ENCODE peak calls at places on chromosomes 12 and 14, in ten cellular contexts. One of them, this sample, is unnamed.

GRCh38 chr12:113424915-113425823 is 3.0 kb downstream of the SDSL start:
- DNase-seq in activated naive CD4-positive, alpha-beta T cell: peak
- DNase-seq in sciatic nerve: peak
- DNase-seq in HTR-8/SVneo: peak
- DNase-seq in astrocyte of the spinal cord: peak
- DNase-seq in AG10803: peak
- DNase-seq in A673: peak
- DNase-seq in head of caudate nucleus: peak
- DNase-seq in RCC 7860: peak
- DNase-seq in NCI-H1092: no peak
- DNase-seq in this sample: peak

GRCh38 chr12:29547151-29547561 is 49.7 kb upstream of the OVCH1 start:
- DNase-seq in activated naive CD4-positive, alpha-beta T cell: no peak
- DNase-seq in sciatic nerve: no peak
- DNase-seq in HTR-8/SVneo: no peak
- DNase-seq in astrocyte of the spinal cord: peak
- DNase-seq in AG10803: peak
- DNase-seq in A673: no peak
- DNase-seq in head of caudate nucleus: no peak
- DNase-seq in RCC 7860: no peak
- DNase-seq in NCI-H1092: no peak
- DNase-seq in this sample: peak

GRCh38 chr12:126247936-126248335 is 1182.7 kb downstream of the AACS start:
- DNase-seq in activated naive CD4-positive, alpha-beta T cell: no peak
- DNase-seq in sciatic nerve: no peak
- DNase-seq in HTR-8/SVneo: no peak
- DNase-seq in astrocyte of the spinal cord: peak
- DNase-seq in AG10803: no peak
- DNase-seq in A673: no peak
- DNase-seq in head of caudate nucleus: no peak
- DNase-seq in RCC 7860: peak
- DNase-seq in NCI-H1092: no peak
- DNase-seq in this sample: peak

GRCh38 chr14:103427485-103428443 is 42.5 kb downstream of the MARK3 start:
- DNase-seq in activated naive CD4-positive, alpha-beta T cell: no peak
- DNase-seq in sciatic nerve: no peak
- DNase-seq in HTR-8/SVneo: no peak
- DNase-seq in astrocyte of the spinal cord: peak
- DNase-seq in AG10803: peak
- DNase-seq in A673: peak
- DNase-seq in head of caudate nucleus: no peak
- DNase-seq in RCC 7860: peak
- DNase-seq in NCI-H1092: no peak
- DNase-seq in this sample: peak

GRCh38 chr12:69062838-69063237 is 129.9 kb upstream of the CPM start:
- DNase-seq in activated naive CD4-positive, alpha-beta T cell: no peak
- DNase-seq in sciatic nerve: no peak
- DNase-seq in HTR-8/SVneo: no peak
- DNase-seq in astrocyte of the spinal cord: no peak
- DNase-seq in AG10803: peak
- DNase-seq in A673: no peak
- DNase-seq in head of caudate nucleus: no peak
- DNase-seq in RCC 7860: no peak
- DNase-seq in NCI-H1092: no peak
- DNase-seq in this sample: no peak

GRCh38 chr12:66140726-66141125 is 10.2 kb upstream of the LLPH start:
- DNase-seq in activated naive CD4-positive, alpha-beta T cell: no peak
- DNase-seq in sciatic nerve: no peak
- DNase-seq in HTR-8/SVneo: no peak
- DNase-seq in astrocyte of the spinal cord: no peak
- DNase-seq in AG10803: no peak
- DNase-seq in A673: no peak
- DNase-seq in head of caudate nucleus: no peak
- DNase-seq in RCC 7860: no peak
- DNase-seq in NCI-H1092: no peak
- DNase-seq in this sample: peak

GRCh38 chr12:124027753-124028559 is 54.9 kb downstream of the ZNF664 start:
- DNase-seq in activated naive CD4-positive, alpha-beta T cell: no peak
- DNase-seq in sciatic nerve: no peak
- DNase-seq in HTR-8/SVneo: no peak
- DNase-seq in astrocyte of the spinal cord: no peak
- DNase-seq in AG10803: no peak
- DNase-seq in A673: no peak
- DNase-seq in head of caudate nucleus: no peak
- DNase-seq in RCC 7860: no peak
- DNase-seq in NCI-H1092: no peak
- DNase-seq in this sample: no peak

GRCh38 chr12:3947781-3948180 is 74.6 kb upstream of the PARP11 start:
- DNase-seq in activated naive CD4-positive, alpha-beta T cell: no peak
- DNase-seq in sciatic nerve: no peak
- DNase-seq in HTR-8/SVneo: no peak
- DNase-seq in astrocyte of the spinal cord: no peak
- DNase-seq in AG10803: no peak
- DNase-seq in A673: peak
- DNase-seq in head of caudate nucleus: no peak
- DNase-seq in RCC 7860: no peak
- DNase-seq in NCI-H1092: no peak
- DNase-seq in this sample: no peak

GRCh38 chr14:94515856-94516255 is 6.6 kb upstream of the SERPINA12 start:
- DNase-seq in activated naive CD4-positive, alpha-beta T cell: no peak
- DNase-seq in sciatic nerve: no peak
- DNase-seq in HTR-8/SVneo: no peak
- DNase-seq in astrocyte of the spinal cord: no peak
- DNase-seq in AG10803: no peak
- DNase-seq in A673: no peak
- DNase-seq in head of caudate nucleus: no peak
- DNase-seq in RCC 7860: no peak
- DNase-seq in NCI-H1092: no peak
- DNase-seq in this sample: no peak